ENCODE peak calls at places on chromosome 2, in five cellular contexts. One of them, this sample, is unnamed.

GRCh38 chr2:208179028-208179609 is 10.7 kb downstream of the C2orf80 start:
- DNase-seq in activated naive CD4-positive, alpha-beta T cell: no peak
- DNase-seq in activated T-cell treated with anti-CD3 and anti-CD28 coated beads, Interleukin-2, amount 50 U/mL, for 48 hours: no peak
- DNase-seq in renal cortical epithelial cell: peak
- DNase-seq in hepatocyte: peak
- DNase-seq in this sample: no peak

GRCh38 chr2:71807969-71808451 is 339.7 kb downstream of the CYP26B1 start:
- DNase-seq in activated naive CD4-positive, alpha-beta T cell: no peak
- DNase-seq in hepatocyte: no peak
- DNase-seq in renal cortical epithelial cell: no peak
- DNase-seq in activated T-cell treated with anti-CD3 and anti-CD28 coated beads, Interleukin-2, amount 50 U/mL, for 48 hours: no peak
- DNase-seq in this sample: no peak

GRCh38 chr2:162636206-162636728 is 202.3 kb downstream of the KCNH7 start:
- DNase-seq in renal cortical epithelial cell: no peak
- DNase-seq in activated naive CD4-positive, alpha-beta T cell: no peak
- DNase-seq in hepatocyte: no peak
- DNase-seq in activated T-cell treated with anti-CD3 and anti-CD28 coated beads, Interleukin-2, amount 50 U/mL, for 48 hours: no peak
- DNase-seq in this sample: no peak

GRCh38 chr2:47373747-47374146 is 29.2 kb upstream of the MSH2 start:
- DNase-seq in activated naive CD4-positive, alpha-beta T cell: no peak
- DNase-seq in hepatocyte: peak
- DNase-seq in activated T-cell treated with anti-CD3 and anti-CD28 coated beads, Interleukin-2, amount 50 U/mL, for 48 hours: no peak
- DNase-seq in renal cortical epithelial cell: peak
- DNase-seq in this sample: no peak

GRCh38 chr2:12980817-12981216 is 264.1 kb downstream of the TRIB2 start:
- DNase-seq in renal cortical epithelial cell: peak
- DNase-seq in hepatocyte: no peak
- DNase-seq in activated naive CD4-positive, alpha-beta T cell: no peak
- DNase-seq in activated T-cell treated with anti-CD3 and anti-CD28 coated beads, Interleukin-2, amount 50 U/mL, for 48 hours: no peak
- DNase-seq in this sample: no peak

GRCh38 chr2:231708773-231709635 is 679 bp downstream of the PTMA start:
- DNase-seq in renal cortical epithelial cell: no peak
- DNase-seq in activated T-cell treated with anti-CD3 and anti-CD28 coated beads, Interleukin-2, amount 50 U/mL, for 48 hours: peak
- DNase-seq in hepatocyte: peak
- DNase-seq in activated naive CD4-positive, alpha-beta T cell: peak
- DNase-seq in this sample: no peak

GRCh38 chr2:177599072-177599688 is 206.6 kb downstream of the AGPS start:
- DNase-seq in activated T-cell treated with anti-CD3 and anti-CD28 coated beads, Interleukin-2, amount 50 U/mL, for 48 hours: no peak
- DNase-seq in hepatocyte: no peak
- DNase-seq in activated naive CD4-positive, alpha-beta T cell: no peak
- DNase-seq in renal cortical epithelial cell: peak
- DNase-seq in this sample: no peak

GRCh38 chr2:44679584-44679983 is 261.9 kb upstream of the SIX3 start:
- DNase-seq in activated T-cell treated with anti-CD3 and anti-CD28 coated beads, Interleukin-2, amount 50 U/mL, for 48 hours: no peak
- DNase-seq in hepatocyte: no peak
- DNase-seq in activated naive CD4-positive, alpha-beta T cell: no peak
- DNase-seq in renal cortical epithelial cell: no peak
- DNase-seq in this sample: no peak

GRCh38 chr2:81196933-81197628 is 892.5 kb upstream of the LRRTM1 start:
- DNase-seq in activated naive CD4-positive, alpha-beta T cell: no peak
- DNase-seq in activated T-cell treated with anti-CD3 and anti-CD28 coated beads, Interleukin-2, amount 50 U/mL, for 48 hours: no peak
- DNase-seq in hepatocyte: no peak
- DNase-seq in renal cortical epithelial cell: no peak
- DNase-seq in this sample: no peak

GRCh38 chr2:160425394-160425793 is 68.2 kb downstream of the RBMS1 start:
- DNase-seq in activated naive CD4-positive, alpha-beta T cell: no peak
- DNase-seq in activated T-cell treated with anti-CD3 and anti-CD28 coated beads, Interleukin-2, amount 50 U/mL, for 48 hours: no peak
- DNase-seq in renal cortical epithelial cell: peak
- DNase-seq in hepatocyte: no peak
- DNase-seq in this sample: no peak

GRCh38 chr2:54818226-54818625 is 94.8 kb downstream of the EML6 start:
- DNase-seq in hepatocyte: no peak
- DNase-seq in activated naive CD4-positive, alpha-beta T cell: no peak
- DNase-seq in activated T-cell treated with anti-CD3 and anti-CD28 coated beads, Interleukin-2, amount 50 U/mL, for 48 hours: no peak
- DNase-seq in renal cortical epithelial cell: no peak
- DNase-seq in this sample: no peak

GRCh38 chr2:211033765-211034164 is 477.4 kb downstream of the CPS1 start:
- DNase-seq in renal cortical epithelial cell: peak
- DNase-seq in hepatocyte: peak
- DNase-seq in activated T-cell treated with anti-CD3 and anti-CD28 coated beads, Interleukin-2, amount 50 U/mL, for 48 hours: no peak
- DNase-seq in activated naive CD4-positive, alpha-beta T cell: no peak
- DNase-seq in this sample: no peak

GRCh38 chr2:237677951-237678481 is 50.6 kb downstream of the LRRFIP1 start:
- DNase-seq in hepatocyte: peak
- DNase-seq in activated naive CD4-positive, alpha-beta T cell: no peak
- DNase-seq in renal cortical epithelial cell: no peak
- DNase-seq in activated T-cell treated with anti-CD3 and anti-CD28 coated beads, Interleukin-2, amount 50 U/mL, for 48 hours: no peak
- DNase-seq in this sample: no peak

GRCh38 chr2:120783371-120783791 is 47.7 kb downstream of the GLI2 start:
- DNase-seq in activated T-cell treated with anti-CD3 and anti-CD28 coated beads, Interleukin-2, amount 50 U/mL, for 48 hours: no peak
- DNase-seq in renal cortical epithelial cell: peak
- DNase-seq in hepatocyte: no peak
- DNase-seq in activated naive CD4-positive, alpha-beta T cell: no peak
- DNase-seq in this sample: no peak

GRCh38 chr2:178363252-178363651 is 87.7 kb downstream of the PRKRA start:
- DNase-seq in hepatocyte: no peak
- DNase-seq in activated T-cell treated with anti-CD3 and anti-CD28 coated beads, Interleukin-2, amount 50 U/mL, for 48 hours: no peak
- DNase-seq in renal cortical epithelial cell: peak
- DNase-seq in activated naive CD4-positive, alpha-beta T cell: no peak
- DNase-seq in this sample: no peak

GRCh38 chr2:64277101-64277849 is 133.1 kb upstream of the PELI1 start:
- DNase-seq in activated naive CD4-positive, alpha-beta T cell: no peak
- DNase-seq in renal cortical epithelial cell: peak
- DNase-seq in activated T-cell treated with anti-CD3 and anti-CD28 coated beads, Interleukin-2, amount 50 U/mL, for 48 hours: no peak
- DNase-seq in hepatocyte: no peak
- DNase-seq in this sample: no peak

GRCh38 chr2:40160730-40161129 is 291.2 kb downstream of the SLC8A1 start:
- DNase-seq in renal cortical epithelial cell: no peak
- DNase-seq in hepatocyte: no peak
- DNase-seq in activated naive CD4-positive, alpha-beta T cell: no peak
- DNase-seq in activated T-cell treated with anti-CD3 and anti-CD28 coated beads, Interleukin-2, amount 50 U/mL, for 48 hours: no peak
- DNase-seq in this sample: no peak

GRCh38 chr2:161681043-161681442 is 56.8 kb downstream of the SLC4A10 start:
- DNase-seq in hepatocyte: no peak
- DNase-seq in activated naive CD4-positive, alpha-beta T cell: no peak
- DNase-seq in activated T-cell treated with anti-CD3 and anti-CD28 coated beads, Interleukin-2, amount 50 U/mL, for 48 hours: no peak
- DNase-seq in renal cortical epithelial cell: peak
- DNase-seq in this sample: no peak

GRCh38 chr2:11144724-11145079 is 10.6 kb upstream of the SLC66A3 start:
- DNase-seq in renal cortical epithelial cell: no peak
- DNase-seq in activated T-cell treated with anti-CD3 and anti-CD28 coated beads, Interleukin-2, amount 50 U/mL, for 48 hours: no peak
- DNase-seq in activated naive CD4-positive, alpha-beta T cell: no peak
- DNase-seq in hepatocyte: no peak
- DNase-seq in this sample: no peak

GRCh38 chr2:176390276-176390675 is 121.0 kb downstream of the MTX2 start:
- DNase-seq in hepatocyte: no peak
- DNase-seq in renal cortical epithelial cell: peak
- DNase-seq in activated naive CD4-positive, alpha-beta T cell: no peak
- DNase-seq in activated T-cell treated with anti-CD3 and anti-CD28 coated beads, Interleukin-2, amount 50 U/mL, for 48 hours: no peak
- DNase-seq in this sample: no peak